ENCODE peak calls at places on chromosomes 16 and 17, in seven cellular contexts. One of them, this sample, is unnamed.

GRCh38 chr16:71930013-71930563 is 34.8 kb downstream of the IST1 start:
- DNase-seq in AG08395: no peak
- DNase-seq in T-helper 2 cell: no peak
- DNase-seq in EL: no peak
- DNase-seq in CD8-positive, alpha-beta memory T cell: no peak
- DNase-seq in activated T-cell treated with anti-CD3 and anti-CD28 coated beads for 4 hours: no peak
- DNase-seq in C1 segment of cervical spinal cord: no peak
- DNase-seq in this sample: no peak

GRCh38 chr16:87762071-87762571 is 3.7 kb downstream of the KLHDC4 start:
- DNase-seq in AG08395: no peak
- DNase-seq in T-helper 2 cell: peak
- DNase-seq in EL: no peak
- DNase-seq in CD8-positive, alpha-beta memory T cell: peak
- DNase-seq in activated T-cell treated with anti-CD3 and anti-CD28 coated beads for 4 hours: no peak
- DNase-seq in C1 segment of cervical spinal cord: no peak
- DNase-seq in this sample: no peak

GRCh38 chr17:49887086-49887743 is 39.3 kb upstream of the TAC4 start:
- DNase-seq in AG08395: no peak
- DNase-seq in T-helper 2 cell: no peak
- DNase-seq in EL: peak
- DNase-seq in CD8-positive, alpha-beta memory T cell: no peak
- DNase-seq in activated T-cell treated with anti-CD3 and anti-CD28 coated beads for 4 hours: no peak
- DNase-seq in C1 segment of cervical spinal cord: no peak
- DNase-seq in this sample: no peak

GRCh38 chr17:50266384-50267073 is 7.7 kb upstream of the TMEM92 start:
- DNase-seq in AG08395: peak
- DNase-seq in T-helper 2 cell: no peak
- DNase-seq in EL: peak
- DNase-seq in CD8-positive, alpha-beta memory T cell: no peak
- DNase-seq in activated T-cell treated with anti-CD3 and anti-CD28 coated beads for 4 hours: no peak
- DNase-seq in C1 segment of cervical spinal cord: no peak
- DNase-seq in this sample: peak

GRCh38 chr16:15906439-15906838 is 18.0 kb upstream of the CEP20 start:
- DNase-seq in AG08395: no peak
- DNase-seq in T-helper 2 cell: no peak
- DNase-seq in EL: no peak
- DNase-seq in CD8-positive, alpha-beta memory T cell: no peak
- DNase-seq in activated T-cell treated with anti-CD3 and anti-CD28 coated beads for 4 hours: no peak
- DNase-seq in C1 segment of cervical spinal cord: no peak
- DNase-seq in this sample: no peak

GRCh38 chr17:80498242-80498919 is 22.0 kb upstream of the NPTX1 start:
- DNase-seq in AG08395: peak
- DNase-seq in T-helper 2 cell: no peak
- DNase-seq in EL: peak
- DNase-seq in CD8-positive, alpha-beta memory T cell: no peak
- DNase-seq in activated T-cell treated with anti-CD3 and anti-CD28 coated beads for 4 hours: no peak
- DNase-seq in C1 segment of cervical spinal cord: no peak
- DNase-seq in this sample: no peak

GRCh38 chr17:12180644-12181261 is 160.1 kb downstream of the MAP2K4 start:
- DNase-seq in AG08395: peak
- DNase-seq in T-helper 2 cell: no peak
- DNase-seq in EL: peak
- DNase-seq in CD8-positive, alpha-beta memory T cell: no peak
- DNase-seq in activated T-cell treated with anti-CD3 and anti-CD28 coated beads for 4 hours: no peak
- DNase-seq in C1 segment of cervical spinal cord: no peak
- DNase-seq in this sample: peak

GRCh38 chr17:77667478-77667877 is 291.0 kb upstream of the TNRC6C start:
- DNase-seq in AG08395: no peak
- DNase-seq in T-helper 2 cell: no peak
- DNase-seq in EL: no peak
- DNase-seq in CD8-positive, alpha-beta memory T cell: no peak
- DNase-seq in activated T-cell treated with anti-CD3 and anti-CD28 coated beads for 4 hours: no peak
- DNase-seq in C1 segment of cervical spinal cord: no peak
- DNase-seq in this sample: no peak

GRCh38 chr17:7577327-7578199 is 1.9 kb upstream of the CD68 start:
- DNase-seq in AG08395: no peak
- DNase-seq in T-helper 2 cell: no peak
- DNase-seq in EL: no peak
- DNase-seq in CD8-positive, alpha-beta memory T cell: no peak
- DNase-seq in activated T-cell treated with anti-CD3 and anti-CD28 coated beads for 4 hours: no peak
- DNase-seq in C1 segment of cervical spinal cord: no peak
- DNase-seq in this sample: no peak

GRCh38 chr17:75548839-75549238 is 23.3 kb downstream of the LLGL2 start:
- DNase-seq in AG08395: no peak
- DNase-seq in T-helper 2 cell: no peak
- DNase-seq in EL: no peak
- DNase-seq in CD8-positive, alpha-beta memory T cell: no peak
- DNase-seq in activated T-cell treated with anti-CD3 and anti-CD28 coated beads for 4 hours: no peak
- DNase-seq in C1 segment of cervical spinal cord: no peak
- DNase-seq in this sample: no peak

GRCh38 chr16:57277586-57277985 is 6.9 kb downstream of the PLLP start:
- DNase-seq in AG08395: peak
- DNase-seq in T-helper 2 cell: peak
- DNase-seq in EL: peak
- DNase-seq in CD8-positive, alpha-beta memory T cell: peak
- DNase-seq in activated T-cell treated with anti-CD3 and anti-CD28 coated beads for 4 hours: no peak
- DNase-seq in C1 segment of cervical spinal cord: no peak
- DNase-seq in this sample: peak

GRCh38 chr16:67092227-67092626 is 17.5 kb upstream of the PHAF1 start:
- DNase-seq in AG08395: peak
- DNase-seq in T-helper 2 cell: no peak
- DNase-seq in EL: peak
- DNase-seq in CD8-positive, alpha-beta memory T cell: no peak
- DNase-seq in activated T-cell treated with anti-CD3 and anti-CD28 coated beads for 4 hours: no peak
- DNase-seq in C1 segment of cervical spinal cord: no peak
- DNase-seq in this sample: peak

GRCh38 chr16:56370836-56371235 is 54.5 kb downstream of the AMFR start:
- DNase-seq in AG08395: no peak
- DNase-seq in T-helper 2 cell: no peak
- DNase-seq in EL: peak
- DNase-seq in CD8-positive, alpha-beta memory T cell: no peak
- DNase-seq in activated T-cell treated with anti-CD3 and anti-CD28 coated beads for 4 hours: no peak
- DNase-seq in C1 segment of cervical spinal cord: no peak
- DNase-seq in this sample: peak

GRCh38 chr17:10192500-10192899 is 5.9 kb downstream of the GAS7 start:
- DNase-seq in AG08395: no peak
- DNase-seq in T-helper 2 cell: no peak
- DNase-seq in EL: no peak
- DNase-seq in CD8-positive, alpha-beta memory T cell: no peak
- DNase-seq in activated T-cell treated with anti-CD3 and anti-CD28 coated beads for 4 hours: no peak
- DNase-seq in C1 segment of cervical spinal cord: no peak
- DNase-seq in this sample: no peak

GRCh38 chr16:524274-525011 is 3.1 kb upstream of the CAPN15 start:
- DNase-seq in AG08395: no peak
- DNase-seq in T-helper 2 cell: no peak
- DNase-seq in EL: no peak
- DNase-seq in CD8-positive, alpha-beta memory T cell: no peak
- DNase-seq in activated T-cell treated with anti-CD3 and anti-CD28 coated beads for 4 hours: no peak
- DNase-seq in C1 segment of cervical spinal cord: no peak
- DNase-seq in this sample: no peak

GRCh38 chr17:16870253-16871245 is 101.4 kb downstream of the TNFRSF13B start:
- DNase-seq in AG08395: no peak
- DNase-seq in T-helper 2 cell: no peak
- DNase-seq in EL: no peak
- DNase-seq in CD8-positive, alpha-beta memory T cell: no peak
- DNase-seq in activated T-cell treated with anti-CD3 and anti-CD28 coated beads for 4 hours: no peak
- DNase-seq in C1 segment of cervical spinal cord: no peak
- DNase-seq in this sample: no peak

GRCh38 chr16:23124315-23124714 is 24.9 kb downstream of the USP31 start:
- DNase-seq in AG08395: peak
- DNase-seq in T-helper 2 cell: no peak
- DNase-seq in EL: peak
- DNase-seq in CD8-positive, alpha-beta memory T cell: no peak
- DNase-seq in activated T-cell treated with anti-CD3 and anti-CD28 coated beads for 4 hours: no peak
- DNase-seq in C1 segment of cervical spinal cord: no peak
- DNase-seq in this sample: peak

GRCh38 chr17:21278304-21279197 is 6.0 kb upstream of the MAP2K3 start:
- DNase-seq in AG08395: no peak
- DNase-seq in T-helper 2 cell: peak
- DNase-seq in EL: no peak
- DNase-seq in CD8-positive, alpha-beta memory T cell: peak
- DNase-seq in activated T-cell treated with anti-CD3 and anti-CD28 coated beads for 4 hours: no peak
- DNase-seq in C1 segment of cervical spinal cord: no peak
- DNase-seq in this sample: no peak

GRCh38 chr17:73657473-73658116 is 13.3 kb upstream of the SDK2 start:
- DNase-seq in AG08395: peak
- DNase-seq in T-helper 2 cell: no peak
- DNase-seq in EL: no peak
- DNase-seq in CD8-positive, alpha-beta memory T cell: no peak
- DNase-seq in activated T-cell treated with anti-CD3 and anti-CD28 coated beads for 4 hours: no peak
- DNase-seq in C1 segment of cervical spinal cord: no peak
- DNase-seq in this sample: peak

GRCh38 chr17:83156408-83156807 is 77.0 kb downstream of the METRNL start:
- DNase-seq in AG08395: no peak
- DNase-seq in T-helper 2 cell: no peak
- DNase-seq in EL: no peak
- DNase-seq in CD8-positive, alpha-beta memory T cell: no peak
- DNase-seq in activated T-cell treated with anti-CD3 and anti-CD28 coated beads for 4 hours: no peak
- DNase-seq in C1 segment of cervical spinal cord: no peak
- DNase-seq in this sample: no peak